ENCODE peak calls at places on chromosomes 13 and 19, in five cellular contexts. N, K, X, R and U are unnamed samples.

GRCh38 chr13:64158910-64159309 is 2743.3 kb upstream of the PCDH20 start:
- DNase-seq in R (no peak), K (no peak), N (no peak), X (no peak), U (no peak)

GRCh38 chr19:40464059-40465024 is 1.2 kb downstream of the BLVRB start:
- DNase-seq in N (peak), K (peak), X (no peak), R (peak), U (no peak)

GRCh38 chr19:2016041-2016807 is 710 bp upstream of the BTBD2 start:
- DNase-seq in N (peak), X (peak), K (peak), R (peak), U (no peak)

GRCh38 chr13:94764576-94765321 is 52.4 kb upstream of the SOX21 start:
- DNase-seq in R (no peak), K (no peak), N (no peak), X (no peak), U (no peak)

GRCh38 chr13:102286326-102286725 is 115.5 kb downstream of the FGF14 start:
- DNase-seq in R (no peak), N (no peak), K (no peak), X (peak), U (no peak)

GRCh38 chr19:482186-483041 is 13.9 kb upstream of the MADCAM1 start:
- DNase-seq in R (no peak), N (no peak), K (no peak), X (no peak), U (no peak)

GRCh38 chr19:55526216-55527196 is 10.4 kb downstream of the SBK2 start:
- DNase-seq in X (no peak), R (no peak), K (no peak), N (no peak), U (no peak)

GRCh38 chr13:80168089-80168850 is 172.7 kb downstream of the SPRY2 start:
- DNase-seq in R (no peak), X (peak), N (no peak), K (no peak), U (no peak)

GRCh38 chr19:58055483-58055874 is 3.6 kb upstream of the ZNF135 start:
- DNase-seq in X (no peak), K (no peak), R (no peak), N (no peak), U (no peak)

GRCh38 chr19:55082023-55082851 is 6.6 kb downstream of the EPS8L1 start:
- DNase-seq in K (no peak), X (no peak), N (no peak), R (no peak), U (no peak)

GRCh38 chr19:54191671-54192453 is 754 bp downstream of the TSEN34 start:
- DNase-seq in K (no peak), X (no peak), R (no peak), N (no peak), U (no peak)

GRCh38 chr13:65710514-65710913 is 1519.6 kb downstream of the PCDH9 start:
- DNase-seq in N (no peak), X (no peak), R (no peak), K (no peak), U (no peak)

GRCh38 chr13:87334176-87334575 is 337.0 kb upstream of the SLITRK5 start:
- DNase-seq in X (no peak), R (no peak), K (no peak), N (no peak), U (no peak)

GRCh38 chr13:105773887-105774538 is 761.4 kb downstream of the EFNB2 start:
- DNase-seq in X (no peak), R (no peak), N (no peak), K (peak), U (no peak)

GRCh38 chr13:50812242-50812641 is 31.2 kb downstream of the DLEU7 start:
- DNase-seq in X (no peak), K (no peak), R (no peak), N (no peak), U (no peak)

GRCh38 chr13:50809133-50810090 is 34.1 kb downstream of the DLEU7 start:
- DNase-seq in R (no peak), K (no peak), N (no peak), X (peak), U (no peak)

GRCh38 chr13:50810998-50811397 is 32.5 kb downstream of the DLEU7 start:
- DNase-seq in K (no peak), X (no peak), N (no peak), R (no peak), U (no peak)

GRCh38 chr13:50805805-50806204 is 37.7 kb downstream of the DLEU7 start:
- DNase-seq in X (no peak), R (no peak), N (no peak), K (no peak), U (no peak)

GRCh38 chr13:50810468-50810867 is 33.0 kb downstream of the DLEU7 start:
- DNase-seq in R (no peak), N (no peak), X (no peak), K (no peak), U (no peak)
- H3K4me3 ChIP-seq in R (no peak), N (no peak), X (no peak), K (no peak), U (no peak)

GRCh38 chr19:12687496-12688196 is at the start of gene GNG14:
- DNase-seq in X (no peak), R (no peak), N (no peak), K (no peak), U (no peak)
- H3K4me3 ChIP-seq in X (no peak), R (no peak), N (no peak), K (no peak), U (no peak)

GRCh38 chr19:10586396-10586795 is 716 bp downstream of the AP1M2 start:
- DNase-seq in X (no peak), R (no peak), N (no peak), K (no peak), U (no peak)

GRCh38 chr19:10575011-10575716 is 6.4 kb upstream of the CDKN2D start:
- DNase-seq in N (no peak), X (no peak), R (no peak), K (no peak), U (no peak)

GRCh38 chr19:10583021-10583776 is 3.9 kb downstream of the AP1M2 start:
- DNase-seq in R (no peak), X (no peak), N (no peak), K (no peak), U (no peak)

GRCh38 chr19:10577951-10578350 is 9.2 kb downstream of the AP1M2 start:
- DNase-seq in R (no peak), N (no peak), K (no peak), X (no peak), U (no peak)

GRCh38 chr19:10580979-10581631 is 6.0 kb downstream of the AP1M2 start:
- DNase-seq in R (peak), X (peak), N (peak), K (peak), U (no peak)
- H3K4me3 ChIP-seq in R (peak), X (no peak), N (no peak), K (no peak), U (no peak)

DNA sequence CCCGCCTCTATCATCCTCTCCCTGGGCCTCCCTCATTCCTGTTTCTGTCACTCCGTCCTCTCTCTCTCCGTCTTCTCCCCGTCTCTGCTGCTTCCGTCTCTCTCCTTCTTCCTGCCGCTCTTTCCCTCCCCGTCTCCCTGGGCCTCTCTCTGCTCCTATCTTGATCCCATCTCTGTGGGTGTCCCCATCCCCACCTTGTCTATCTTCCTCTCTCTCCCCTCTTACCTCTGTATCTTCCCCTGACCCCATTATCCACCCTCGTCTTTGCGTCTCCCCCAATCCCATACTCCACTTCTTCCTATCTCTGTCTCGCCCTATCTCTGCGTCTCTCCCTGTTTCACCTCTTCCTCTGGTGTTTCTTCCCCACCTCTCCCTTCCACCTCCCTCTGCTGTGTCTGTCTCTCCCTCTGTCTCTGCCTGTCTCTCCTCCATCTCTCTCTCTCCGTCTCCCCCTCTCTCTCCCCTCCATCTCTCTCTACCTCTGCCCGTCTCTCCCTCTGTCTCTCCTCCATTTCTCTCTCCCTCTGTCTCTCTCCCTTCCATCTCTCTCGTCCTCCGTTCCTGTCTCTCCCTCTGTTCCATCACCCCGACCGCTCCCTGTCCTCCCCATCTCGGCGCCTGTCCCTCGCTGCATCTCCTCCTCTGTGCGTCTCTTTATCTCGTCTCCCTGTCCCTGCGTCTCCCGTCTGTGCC is 4.3 kb downstream of the GRIN2D start:
- DNase-seq in K (no peak), N (no peak), X (no peak), R (no peak), U (no peak)
- H3K4me3 ChIP-seq in K (peak), N (peak), X (peak), R (peak), U (peak)

GRCh38 chr13:110306960-110307696 is at the start of the genes COL4A1 and COL4A2:
- DNase-seq in K (no peak), X (no peak), R (no peak), N (peak), U (no peak)

GRCh38 chr13:110307697-110308376 is 753 bp downstream of the COL4A2 start:
- DNase-seq in K (no peak), X (no peak), N (peak), R (no peak), U (no peak)

GRCh38 chr13:110305544-110305943 is 1.4 kb downstream of the COL4A1 start:
- DNase-seq in R (no peak), K (no peak), N (no peak), X (no peak), U (no peak)

GRCh38 chr13:110305949-110306339 is 1.0 kb downstream of the COL4A1 start:
- DNase-seq in K (no peak), X (no peak), R (no peak), N (peak), U (no peak)

GRCh38 chr13:110306340-110306959 is 507 bp downstream of the COL4A1 start:
- DNase-seq in X (no peak), N (peak), R (no peak), K (no peak), U (no peak)
- H3K4me3 ChIP-seq in X (peak), N (peak), R (peak), K (no peak), U (peak)

DNA sequence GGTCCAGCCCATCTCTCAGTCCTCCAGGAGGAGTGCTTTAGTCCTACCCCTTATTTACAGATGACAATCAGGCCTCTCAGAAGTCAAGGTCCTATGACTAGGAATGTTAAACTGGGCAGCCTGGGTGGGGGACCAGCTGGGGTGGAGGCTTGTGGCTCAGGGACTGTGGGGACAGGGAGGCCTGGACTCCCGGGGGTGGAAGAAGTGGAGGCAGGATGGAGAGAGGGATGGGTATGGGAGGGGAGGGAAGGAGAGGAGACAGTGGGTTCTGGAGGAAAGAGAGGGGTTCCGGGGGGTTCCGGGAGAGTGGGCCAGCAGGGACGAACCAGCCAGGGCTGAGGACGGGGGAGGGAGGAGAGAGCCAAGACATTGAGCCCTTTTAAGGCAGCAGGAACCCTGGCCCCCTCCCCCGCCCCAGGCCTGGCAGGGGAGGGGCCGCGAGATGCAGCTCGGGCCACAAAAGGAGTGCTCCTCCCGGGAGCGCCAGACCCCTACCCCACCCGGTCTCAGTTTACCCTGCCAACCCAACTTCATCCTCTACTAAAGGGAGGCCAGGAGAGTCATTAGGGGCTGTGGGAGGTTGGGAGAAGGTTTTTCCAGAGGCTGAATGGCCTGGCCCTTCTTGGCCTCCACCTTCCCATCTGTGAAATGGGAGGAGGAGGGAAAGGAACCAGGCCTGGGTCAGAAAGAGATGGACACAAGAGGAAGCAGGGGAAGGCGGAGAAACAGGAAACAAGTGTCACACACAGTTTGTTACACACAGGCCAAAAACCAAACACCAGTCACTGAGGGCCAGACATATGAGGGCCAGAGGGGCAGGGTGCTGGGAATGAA is 1.6 kb downstream of the DMPK start:
- DNase-seq in K (no peak), X (no peak), N (no peak), R (no peak), U (no peak)
- H3K4me3 ChIP-seq in K (no peak), X (peak), N (no peak), R (peak), U (no peak)

GRCh38 chr13:26619321-26619720 is 61.8 kb downstream of the WASF3 start:
- DNase-seq in N (no peak), R (no peak), K (no peak), X (peak), U (no peak)

GRCh38 chr13:26614721-26615120 is 57.2 kb downstream of the WASF3 start:
- DNase-seq in K (no peak), N (no peak), R (no peak), X (no peak), U (no peak)

GRCh38 chr13:26618726-26619125 is 61.2 kb downstream of the WASF3 start:
- DNase-seq in N (no peak), K (no peak), R (no peak), X (no peak), U (no peak)

GRCh38 chr13:26621731-26622401 is 64.4 kb downstream of the WASF3 start:
- DNase-seq in N (no peak), K (no peak), R (no peak), X (no peak), U (no peak)

DNA sequence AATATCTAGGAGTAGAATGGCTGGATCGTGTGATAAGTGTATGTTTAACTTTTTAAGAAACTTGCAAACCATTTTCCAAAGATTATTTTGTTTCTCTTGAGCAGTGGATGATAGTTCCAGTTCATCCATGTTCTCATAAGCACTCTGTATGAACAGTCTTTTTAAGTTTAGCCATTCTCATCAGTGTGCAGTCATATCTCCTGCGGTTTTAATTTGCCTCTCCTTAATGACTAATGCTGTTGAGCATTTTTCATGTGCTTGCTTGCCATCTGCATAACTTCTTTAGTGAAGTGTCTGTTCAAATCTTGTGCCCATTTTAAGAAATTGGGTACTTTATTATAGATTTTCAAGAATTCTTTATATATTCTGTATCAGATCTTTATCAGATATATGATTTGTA is 58.6 kb downstream of the WASF3 start:
- DNase-seq in X (peak), R (no peak), K (no peak), N (no peak), U (no peak)
- H3K4me3 ChIP-seq in X (no peak), R (no peak), K (no peak), N (no peak), U (no peak)

GRCh38 chr19:23528376-23528775 is 133.1 kb upstream of the ZNF91 start:
- DNase-seq in R (no peak), K (no peak), N (no peak), X (no peak), U (no peak)
- H3K4me3 ChIP-seq in R (no peak), K (no peak), N (no peak), X (no peak), U (no peak)

GRCh38 chr19:3687774-3688706 is 12.2 kb downstream of the PIP5K1C start:
- DNase-seq in X (no peak), N (no peak), K (no peak), R (no peak), U (no peak)

GRCh38 chr19:3683866-3684816 is 16.1 kb downstream of the PIP5K1C start:
- DNase-seq in R (no peak), K (no peak), X (no peak), N (no peak), U (no peak)

GRCh38 chr19:3684817-3685410 is 15.4 kb downstream of the PIP5K1C start:
- DNase-seq in N (no peak), X (no peak), R (no peak), K (no peak), U (no peak)

GRCh38 chr19:3690551-3691371 is 9.5 kb downstream of the PIP5K1C start:
- DNase-seq in K (no peak), N (no peak), R (no peak), X (no peak), U (no peak)

DNA sequence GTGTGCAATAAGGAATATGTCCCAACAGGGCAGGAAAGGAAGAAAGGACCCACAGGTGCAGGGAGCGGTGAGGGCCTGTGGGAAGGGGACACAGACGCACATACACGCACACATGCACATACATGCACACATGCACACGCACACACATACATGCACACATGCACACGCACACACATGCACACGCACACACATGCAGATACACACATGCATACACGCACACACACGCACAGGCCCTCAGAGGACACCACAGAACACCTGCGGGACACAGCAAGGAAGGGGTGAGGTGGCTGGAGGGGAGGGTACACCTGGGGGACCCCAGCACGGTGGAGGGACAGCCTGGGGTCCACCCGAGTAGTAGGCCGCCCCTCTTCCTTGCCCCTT is 12.9 kb downstream of the PIP5K1C start:
- DNase-seq in N (no peak), K (no peak), X (no peak), R (no peak), U (no peak)
- H3K4me3 ChIP-seq in N (no peak), K (no peak), X (no peak), R (peak), U (no peak)

GRCh38 chr13:98480915-98481510 is 95.9 kb downstream of the STK24 start:
- DNase-seq in N (peak), R (no peak), X (no peak), K (no peak), U (no peak)

GRCh38 chr13:98483636-98484288 is 93.1 kb downstream of the STK24 start:
- DNase-seq in X (no peak), K (no peak), N (no peak), R (no peak), U (no peak)

GRCh38 chr13:98481511-98481951 is 95.4 kb downstream of the STK24 start:
- DNase-seq in N (no peak), R (no peak), X (no peak), K (no peak), U (no peak)

GRCh38 chr13:98484289-98485219 is 92.4 kb downstream of the STK24 start:
- DNase-seq in K (peak), X (peak), R (peak), N (peak), U (peak)

DNA sequence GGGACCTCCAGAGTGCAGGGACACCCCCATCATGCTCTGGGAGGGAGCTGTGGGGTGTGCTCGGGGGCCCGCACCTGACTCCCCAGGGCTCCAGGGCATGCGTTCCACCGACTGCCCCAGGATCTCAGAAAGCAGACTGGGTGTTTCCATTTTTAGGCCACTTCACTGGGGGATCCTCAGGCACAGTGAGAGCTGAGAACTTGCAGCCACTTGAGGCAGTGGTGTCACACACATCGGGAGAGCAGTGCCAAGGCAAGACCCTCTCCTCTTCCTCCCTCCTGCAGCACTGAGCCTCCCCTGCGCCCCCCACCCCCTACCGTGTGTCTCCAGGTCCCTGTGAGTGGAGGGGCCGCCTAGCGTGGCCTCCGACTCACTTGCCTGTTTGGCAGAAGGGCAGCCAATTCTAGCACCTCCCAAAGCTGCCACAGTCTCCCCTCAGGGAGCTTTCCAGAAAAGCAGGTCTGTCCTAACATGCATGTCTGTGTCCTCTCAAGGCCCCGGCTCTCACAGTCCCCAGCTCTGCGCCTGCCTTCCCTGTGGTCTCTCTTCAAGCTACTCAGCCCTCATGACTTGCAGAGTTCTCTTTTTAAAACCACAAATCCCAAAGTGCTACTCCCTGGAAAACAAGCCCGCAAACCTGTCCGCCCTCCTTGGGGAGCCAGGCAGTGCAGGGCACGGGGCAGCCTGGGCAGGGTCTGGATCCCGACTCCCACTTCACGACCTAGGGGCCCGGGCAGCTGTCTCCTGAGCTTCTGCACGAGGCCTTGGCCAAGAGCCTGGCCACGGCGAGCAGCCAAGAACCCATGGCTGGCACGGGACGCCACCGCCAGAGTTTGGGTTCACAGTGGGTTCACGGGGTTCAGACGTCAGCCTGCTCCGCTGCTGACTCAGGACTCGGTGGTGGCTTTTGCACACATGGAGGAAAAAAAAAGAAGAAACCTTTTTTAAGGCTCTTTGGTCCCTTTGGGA is 94.1 kb downstream of the STK24 start:
- DNase-seq in N (peak), X (no peak), K (no peak), R (no peak), U (no peak)
- H3K4me3 ChIP-seq in N (no peak), X (no peak), K (no peak), R (peak), U (no peak)